ENCODE peak calls at places on chromosome 1, in five cellular contexts. X, T, H, E and W are unnamed samples.

GRCh38 chr1:23561076-23561812 is 1.9 kb upstream of the ID3 start:
- DNase-seq in E (no peak), X (no peak), H (no peak), T (no peak), W (no peak)

GRCh38 chr1:245997471-245998258 is 509.4 kb downstream of the SMYD3 start:
- DNase-seq in H (no peak), T (no peak), X (no peak), E (no peak), W (no peak)

GRCh38 chr1:17104782-17105181 is 14.5 kb downstream of the PADI2 start:
- DNase-seq in E (no peak), T (no peak), X (no peak), H (no peak), W (no peak)

GRCh38 chr1:188128761-188129160 is 1300.0 kb downstream of the PLA2G4A start:
- DNase-seq in H (no peak), T (no peak), E (no peak), X (no peak), W (no peak)

GRCh38 chr1:30748699-30749401 is 8.7 kb downstream of the LAPTM5 start:
- DNase-seq in E (no peak), T (no peak), H (no peak), X (no peak), W (no peak)

GRCh38 chr1:152104854-152105253 is 10.4 kb downstream of the TCHH start:
- DNase-seq in H (no peak), T (no peak), X (no peak), E (no peak), W (no peak)

GRCh38 chr1:35935436-35935835 is 4.5 kb downstream of the AGO3 start:
- DNase-seq in T (no peak), X (no peak), E (no peak), H (no peak), W (no peak)

GRCh38 chr1:233944596-233944995 is 40.1 kb downstream of the SLC35F3 start:
- DNase-seq in E (no peak), X (no peak), H (no peak), T (no peak), W (no peak)

GRCh38 chr1:150968491-150968890 is 6.1 kb downstream of the CERS2 start:
- DNase-seq in T (peak; percentile 30), E (no peak), H (no peak), X (no peak), W (no peak)
- H3K27ac ChIP-seq in T (no peak overlapping the region), E (no peak overlapping the region), H (no peak overlapping the region), X (no peak overlapping the region), W (no peak overlapping the region)

DNA sequence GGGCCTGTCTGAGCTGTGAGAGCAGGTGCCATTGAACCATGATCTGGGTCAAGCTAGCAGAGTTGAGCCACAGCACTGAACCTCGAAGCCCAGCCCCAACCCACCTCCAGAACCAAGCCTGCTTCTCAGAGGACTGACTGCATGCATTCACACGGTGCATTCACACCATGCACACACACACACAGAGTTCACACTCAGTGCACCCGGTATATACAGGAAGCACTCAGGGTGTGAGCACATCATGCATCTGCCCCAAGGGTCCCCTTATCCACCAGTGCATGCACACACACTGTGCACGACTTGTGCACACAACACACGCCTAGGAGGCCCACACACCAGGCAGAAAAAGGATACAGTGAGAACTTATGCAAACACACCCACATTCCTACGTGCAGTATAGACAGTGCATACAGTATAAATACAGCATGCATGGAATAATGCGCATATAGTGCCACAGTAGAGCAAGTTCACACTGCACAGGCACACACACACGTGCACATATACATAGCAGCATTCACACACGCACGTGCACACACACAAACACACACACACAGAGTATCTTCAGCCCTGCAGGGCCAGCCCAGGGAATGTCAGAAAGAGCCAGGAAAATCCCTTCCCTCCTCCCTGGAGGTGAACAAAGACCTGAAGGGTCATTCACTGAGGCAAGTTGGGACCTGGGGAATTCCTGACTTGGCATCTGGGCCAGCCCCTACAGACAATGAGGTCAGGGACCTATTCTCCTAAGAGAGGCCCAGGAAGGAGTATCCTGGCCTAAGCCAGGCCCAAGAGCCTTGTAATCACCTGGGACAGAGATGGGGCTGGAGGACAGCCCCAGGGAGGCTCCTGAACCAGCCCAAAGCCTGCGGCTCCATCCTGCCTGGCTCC is 42.1 kb downstream of the CAMK2N1 start:
- DNase-seq in H (peak; percentile 33), X (no peak), T (no peak), E (no peak), W (no peak)
- H3K27ac ChIP-seq in H (no peak overlapping the region), X (no peak overlapping the region), T (no peak overlapping the region), E (no peak overlapping the region), W (no peak overlapping the region)

GRCh38 chr1:222814536-222815366 is at the start of gene DISP1:
- DNase-seq in H (peak; percentile 87), T (peak; percentile 87), E (peak; percentile 55), X (peak; percentile 88), W (peak; percentile 82)

GRCh38 chr1:222817529-222817928 is 2.7 kb downstream of the DISP1 start:
- DNase-seq in T (no peak), X (no peak), E (no peak), H (no peak), W (no peak)

GRCh38 chr1:222815367-222815765 is 527 bp downstream of the DISP1 start:
- DNase-seq in T (peak; percentile 67), H (no peak), E (peak; percentile 14), X (no peak), W (no peak)

GRCh38 chr1:222811671-222812070 is 3.2 kb upstream of the DISP1 start:
- DNase-seq in T (no peak), X (no peak), H (no peak), E (no peak), W (no peak)

DNA sequence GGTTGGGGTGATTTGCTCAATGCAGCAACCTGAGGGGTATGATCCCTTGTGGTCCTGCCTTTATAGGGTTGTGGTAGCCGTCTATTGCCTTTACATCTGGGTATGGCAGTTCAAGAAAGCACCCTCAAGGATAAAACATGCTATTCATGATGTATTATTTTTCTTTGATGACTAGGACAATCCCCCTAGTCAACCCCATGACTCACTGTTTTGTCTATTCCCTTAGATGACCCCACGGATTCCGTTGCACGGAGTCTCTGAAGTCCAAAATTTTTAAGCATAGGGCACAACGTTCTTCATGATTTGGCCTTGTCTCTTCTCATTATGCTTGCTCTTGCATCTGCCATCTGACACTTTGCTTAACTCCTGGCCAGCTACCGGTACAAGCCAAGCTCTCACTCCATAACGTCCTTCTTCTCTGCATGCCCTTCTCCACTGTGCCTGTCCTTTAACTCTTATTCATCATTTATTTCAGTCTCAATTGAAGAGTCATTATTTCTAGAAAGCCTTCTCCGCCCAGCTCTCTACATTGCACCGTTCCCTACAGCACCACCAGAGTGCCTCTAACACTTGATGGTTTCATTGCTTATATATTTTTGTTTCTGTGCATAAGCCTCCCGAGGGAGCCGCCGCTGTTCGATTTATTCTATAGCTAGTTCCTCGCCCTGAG is 838 bp upstream of the DISP1 start:
- DNase-seq in X (no peak), E (no peak), T (no peak), H (no peak), W (no peak)
- H3K27ac ChIP-seq in X (no peak overlapping the region), E (peak overlapping the region; percentile 42), T (peak overlapping the region; percentile 71), H (peak overlapping the region; percentile 87), W (peak overlapping the region; percentile 90)

DNA sequence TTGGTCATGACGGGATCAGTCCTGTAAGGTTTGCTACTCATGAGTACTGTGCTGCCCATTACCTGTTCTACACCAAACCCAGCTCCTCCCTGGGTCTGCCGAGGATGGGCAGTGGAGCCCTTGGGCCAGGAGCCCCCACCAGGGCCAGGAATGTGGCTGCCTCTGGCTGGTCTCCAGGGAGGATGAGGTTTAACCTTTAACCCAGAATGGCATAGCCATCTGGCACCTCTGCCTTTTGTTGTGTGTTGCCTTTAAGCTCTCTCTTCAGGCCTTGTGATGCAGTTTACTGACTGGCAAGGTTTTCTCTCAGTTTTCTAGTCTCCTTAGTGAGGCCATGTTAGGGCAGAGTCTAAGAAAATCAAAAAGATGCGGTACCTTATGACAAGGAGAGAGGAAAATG is 38.6 kb downstream of the SIPA1L2 start:
- DNase-seq in H (no peak), X (no peak), T (no peak), E (no peak), W (no peak)
- H3K27ac ChIP-seq in H (no peak overlapping the region), X (no peak overlapping the region), T (no peak overlapping the region), E (no peak overlapping the region), W (peak overlapping the region; percentile 51)

DNA sequence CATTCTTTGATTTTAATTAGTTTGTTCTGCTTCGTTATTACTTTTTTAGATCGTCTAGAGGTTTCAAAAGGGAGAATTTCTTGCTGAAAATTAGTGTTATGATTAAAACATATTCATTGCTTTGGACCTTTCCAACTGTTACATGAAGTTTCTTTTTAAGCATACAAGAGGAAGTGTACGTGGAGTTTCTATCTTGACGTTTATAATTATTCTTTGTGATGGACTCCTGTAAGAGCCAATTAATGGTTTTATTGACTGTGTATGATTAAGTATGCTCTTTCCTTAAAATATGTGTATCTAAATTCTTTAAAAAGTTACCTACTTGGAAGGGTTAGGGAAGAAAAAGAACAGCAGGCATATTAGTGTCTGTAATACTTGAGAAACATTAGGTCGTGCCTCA is 37.8 kb downstream of the SPEN start:
- DNase-seq in T (no peak), X (no peak), H (no peak), E (no peak), W (no peak)
- H3K27ac ChIP-seq in T (no peak overlapping the region), X (no peak overlapping the region), H (peak overlapping the region; percentile 93), E (no peak overlapping the region), W (peak overlapping the region; percentile 90)

GRCh38 chr1:119376594-119376993 is 8.0 kb downstream of the HAO2 start:
- DNase-seq in T (no peak), X (no peak), H (no peak), E (no peak), W (no peak)

GRCh38 chr1:119373465-119373864 is 4.9 kb downstream of the HAO2 start:
- DNase-seq in X (no peak), T (no peak), E (no peak), H (no peak), W (no peak)

GRCh38 chr1:119372493-119373086 is 4.0 kb downstream of the HAO2 start:
- DNase-seq in T (no peak), X (no peak), E (no peak), H (no peak), W (no peak)

GRCh38 chr1:119375366-119375765 is 6.8 kb downstream of the HAO2 start:
- DNase-seq in H (no peak), X (no peak), E (no peak), T (no peak), W (no peak)

GRCh38 chr1:119374208-119374877 is 5.8 kb downstream of the HAO2 start:
- DNase-seq in X (no peak), E (no peak), H (no peak), T (no peak), W (no peak)
- H3K27ac ChIP-seq in X (no peak overlapping the region), E (no peak overlapping the region), H (no peak overlapping the region), T (no peak overlapping the region), W (no peak overlapping the region)

DNA sequence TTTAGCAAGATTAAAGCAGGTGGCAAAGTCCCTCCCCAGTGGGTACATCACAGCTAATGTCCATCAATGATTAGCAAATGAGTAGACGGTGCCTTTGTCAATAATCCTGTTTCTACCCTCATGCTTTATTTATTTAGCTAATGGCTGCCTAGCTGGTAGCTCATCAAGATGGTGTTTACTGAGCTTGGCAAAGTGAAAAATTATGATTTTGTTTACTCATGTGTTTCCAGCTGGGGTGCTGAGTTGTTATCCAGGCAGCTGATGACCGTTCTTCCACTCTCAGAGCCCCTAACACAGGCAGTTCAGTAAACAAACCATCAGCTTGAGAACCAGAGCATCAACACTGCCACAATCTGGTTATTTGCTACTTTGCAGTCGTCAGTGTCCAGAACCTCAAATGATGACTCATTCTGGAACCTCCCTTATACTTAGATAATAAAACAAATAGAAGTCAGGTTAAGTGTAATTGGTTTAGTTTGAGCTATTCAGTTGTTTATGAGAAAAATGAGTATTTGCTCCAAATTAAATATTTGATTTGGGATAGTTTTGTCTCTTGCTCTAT is 163.9 kb downstream of the ST6GALNAC5 start:
- DNase-seq in H (no peak), E (no peak), X (no peak), T (no peak), W (no peak)
- H3K27ac ChIP-seq in H (no peak overlapping the region), E (no peak overlapping the region), X (no peak overlapping the region), T (no peak overlapping the region), W (no peak overlapping the region)